ENCODE peak calls at places on chromosomes 11 and 22, in four cellular contexts. O, P, C and X are unnamed samples. For H3K4me1, the result is how much of the 10 kb centered on the place peaks cover.

GRCh38 chr22:30435674-30436126 is 10.1 kb downstream of the MTFP1 start:
- DNase-seq in O (peak), P (peak), C (peak), X (no peak)

GRCh38 chr11:79059171-79059570 is 381.7 kb downstream of the TENM4 start:
- DNase-seq in O (no peak), P (no peak), C (no peak), X (no peak)

GRCh38 chr11:102914238-102915043 is 39.7 kb upstream of the MMP12 start:
- DNase-seq in C (peak), O (peak), P (no peak), X (no peak)

GRCh38 chr11:8566613-8567210 is 27.3 kb downstream of the STK33 start:
- DNase-seq in O (peak), P (no peak), C (no peak), X (no peak)

GRCh38 chr11:64644348-64645242 is 53.6 kb downstream of the SLC22A12 start:
- DNase-seq in C (no peak), O (no peak), P (no peak), X (no peak)

GRCh38 chr11:118535261-118535660 is 4.3 kb downstream of the TMEM25 start:
- DNase-seq in O (no peak), P (no peak), C (no peak), X (no peak)

GRCh38 chr11:61507962-61508824 is at the start of gene LRRC10B:
- DNase-seq in C (peak), P (peak), O (no peak), X (no peak)

GRCh38 chr22:40721266-40721665 is 42.0 kb downstream of the MCHR1 start:
- DNase-seq in P (no peak), O (no peak), C (no peak), X (no peak)

GRCh38 chr22:22022255-22022840 is 39.8 kb upstream of the TOP3B start:
- DNase-seq in P (no peak), C (no peak), O (no peak), X (no peak)

GRCh38 chr22:40118979-40119378 is 58.7 kb upstream of the TNRC6B start:
- DNase-seq in C (no peak), O (no peak), P (peak), X (no peak)

GRCh38 chr11:15897211-15897960 is 459.0 kb downstream of the SOX6 start:
- DNase-seq in C (no peak), O (no peak), P (no peak), X (no peak)

GRCh38 chr11:75429902-75430691 is 2.9 kb downstream of the KLHL35 start:
- DNase-seq in C (peak), P (peak), O (peak), X (peak)

GRCh38 chr11:70671083-70671482 is 272.8 kb downstream of the CTTN start:
- DNase-seq in P (no peak), C (no peak), O (no peak), X (no peak)

GRCh38 chr11:11993814-11994213 is 14.6 kb downstream of the DKK3 start:
- DNase-seq in O (peak), C (no peak), P (no peak), X (no peak)

GRCh38 chr11:45754261-45754709 is 50.7 kb upstream of the SLC35C1 start:
- DNase-seq in O (no peak), C (peak), P (peak), X (no peak)

GRCh38 chr11:207213-208176 is at the start of the genes BET1L and RIC8A:
- DNase-seq in O (peak), C (peak), P (peak), X (peak)
- TF ChIP-seq POLR2A in O (peak), C (peak), P (peak), X (peak)

DNA sequence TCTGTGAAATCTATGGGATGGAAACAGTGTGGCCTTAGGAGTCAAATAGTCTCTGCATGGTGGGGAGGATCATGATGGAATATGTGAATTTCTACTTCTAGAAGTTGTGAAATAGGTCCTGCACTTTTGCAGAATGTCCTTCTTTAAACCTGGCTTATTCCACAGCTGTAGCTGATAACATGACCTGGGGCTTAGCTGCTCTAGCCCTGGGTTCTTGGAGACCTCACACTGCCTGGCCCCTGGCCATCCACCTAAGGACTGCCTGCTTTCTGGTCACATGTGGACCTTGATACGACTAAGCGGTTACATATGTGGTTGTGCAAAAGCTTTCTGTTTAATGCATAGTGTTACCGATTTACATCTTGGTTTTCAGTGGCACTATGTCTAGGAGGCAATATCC is 88.2 kb downstream of the SWAP70 start:
- DNase-seq in C (peak), P (no peak), O (no peak), X (no peak)
- H3K4me1 ChIP-seq in C (under half), P (under half), O (under half), X (under half)

DNA sequence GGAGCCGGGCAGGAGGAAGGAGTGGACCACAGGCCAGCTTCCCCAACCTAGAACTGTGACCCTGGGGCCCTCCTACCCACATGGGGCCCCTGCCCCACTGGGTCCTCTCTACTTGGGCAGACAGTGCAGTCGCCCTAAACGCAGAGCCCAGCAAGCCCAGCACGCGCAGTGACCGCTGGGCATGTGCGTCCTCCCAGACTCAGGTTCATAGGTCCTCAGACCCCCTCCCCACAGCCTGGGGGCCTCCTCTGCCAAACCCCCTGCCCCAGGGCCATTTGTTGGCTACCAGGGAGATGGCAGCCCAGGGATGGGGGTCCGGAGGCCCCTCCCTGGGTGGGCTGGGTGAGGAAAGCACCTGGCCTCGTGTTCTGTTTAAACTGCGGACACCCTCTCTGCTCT is 23.9 kb downstream of the RTN4R start:
- DNase-seq in O (no peak), C (no peak), P (no peak), X (no peak)
- TF ChIP-seq POLR2A in O (no peak), C (no peak), P (no peak), X (no peak)

GRCh38 chr11:19199037-19199436 is 2.7 kb downstream of the CSRP3 start:
- DNase-seq in O (no peak), P (no peak), C (no peak), X (no peak)
- H3K4me1 ChIP-seq in O (under half), P (under half), C (under half), X (under half)

DNA sequence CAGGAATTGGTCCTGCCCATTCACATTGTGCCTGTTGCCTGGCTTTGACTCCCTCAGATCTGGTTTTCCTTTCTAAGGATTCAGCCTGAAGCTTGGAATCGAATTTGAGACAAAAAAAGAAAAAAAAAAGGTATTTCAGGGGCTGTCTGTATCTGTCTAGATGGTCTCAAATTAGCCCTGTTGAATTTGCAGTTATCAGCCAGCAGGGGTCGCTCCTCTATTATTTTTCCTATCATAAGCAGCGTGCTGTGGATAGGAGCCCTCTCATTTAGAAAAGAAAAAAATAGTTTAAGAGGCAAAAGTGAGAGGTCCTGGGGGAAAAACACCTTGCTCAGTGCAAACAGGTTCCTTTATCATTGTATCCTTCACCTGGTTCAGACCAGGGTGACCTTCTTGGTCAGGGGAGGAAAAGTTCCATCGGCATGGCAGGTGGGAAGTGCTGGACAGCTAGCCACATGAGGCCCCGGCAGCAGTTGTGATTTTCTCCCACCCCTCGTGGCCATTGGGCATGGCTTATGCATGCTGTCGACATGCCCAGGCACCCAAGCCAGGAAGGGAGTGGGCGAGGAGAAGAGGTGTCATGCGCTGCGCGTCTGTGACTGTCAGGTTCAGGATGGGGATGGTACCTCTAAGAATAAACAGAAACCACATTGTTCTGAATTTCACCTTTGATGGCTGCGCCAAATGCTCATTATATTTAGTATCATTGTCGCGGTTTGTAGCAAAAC is 13.1 kb downstream of the OR5AK2 start:
- DNase-seq in P (no peak), O (peak), C (no peak), X (no peak)
- TF ChIP-seq POLR2A in P (no peak), O (no peak), C (no peak), X (no peak)

GRCh38 chr11:47499614-47500013 is 50.7 kb upstream of the RAPSN start:
- DNase-seq in C (no peak), P (no peak), O (no peak), X (no peak)

GRCh38 chr11:47499160-47499559 is 50.2 kb upstream of the RAPSN start:
- DNase-seq in O (peak), P (no peak), C (no peak), X (no peak)

GRCh38 chr11:47498149-47498548 is 49.2 kb upstream of the RAPSN start:
- DNase-seq in O (no peak), P (no peak), C (no peak), X (no peak)

GRCh38 chr11:47500121-47500520 is 51.2 kb upstream of the RAPSN start:
- DNase-seq in C (no peak), P (no peak), O (no peak), X (no peak)

DNA sequence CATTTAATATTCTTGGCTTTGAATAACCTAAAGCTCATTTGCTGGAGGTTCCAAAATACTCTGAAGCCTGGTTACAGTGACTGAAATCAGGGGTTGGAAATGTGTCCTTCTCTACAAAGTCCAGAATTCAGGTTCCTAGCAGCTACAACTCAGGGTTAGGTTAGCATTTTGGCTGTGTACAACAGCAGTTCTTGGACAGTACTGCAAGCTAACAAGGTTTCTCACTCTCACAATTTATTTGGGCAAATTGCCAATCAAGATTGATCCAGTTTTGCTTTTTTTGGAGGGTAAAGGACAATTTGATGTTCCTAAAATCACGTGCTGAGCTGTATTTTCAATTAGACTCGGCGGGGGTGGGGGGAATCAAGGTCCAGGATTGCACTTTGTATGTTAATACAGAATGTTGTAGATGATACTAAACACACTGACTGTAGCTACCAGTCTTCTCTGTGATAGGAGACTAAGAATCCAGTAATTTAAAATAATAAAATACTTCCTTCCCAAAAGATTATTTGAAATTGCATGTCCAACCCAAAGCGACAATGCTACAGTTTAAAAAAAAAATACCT is 49.7 kb upstream of the RAPSN start:
- DNase-seq in O (peak), C (no peak), P (no peak), X (no peak)
- H3K4me1 ChIP-seq in O (under half), C (under half), P (under half), X (under half)

DNA sequence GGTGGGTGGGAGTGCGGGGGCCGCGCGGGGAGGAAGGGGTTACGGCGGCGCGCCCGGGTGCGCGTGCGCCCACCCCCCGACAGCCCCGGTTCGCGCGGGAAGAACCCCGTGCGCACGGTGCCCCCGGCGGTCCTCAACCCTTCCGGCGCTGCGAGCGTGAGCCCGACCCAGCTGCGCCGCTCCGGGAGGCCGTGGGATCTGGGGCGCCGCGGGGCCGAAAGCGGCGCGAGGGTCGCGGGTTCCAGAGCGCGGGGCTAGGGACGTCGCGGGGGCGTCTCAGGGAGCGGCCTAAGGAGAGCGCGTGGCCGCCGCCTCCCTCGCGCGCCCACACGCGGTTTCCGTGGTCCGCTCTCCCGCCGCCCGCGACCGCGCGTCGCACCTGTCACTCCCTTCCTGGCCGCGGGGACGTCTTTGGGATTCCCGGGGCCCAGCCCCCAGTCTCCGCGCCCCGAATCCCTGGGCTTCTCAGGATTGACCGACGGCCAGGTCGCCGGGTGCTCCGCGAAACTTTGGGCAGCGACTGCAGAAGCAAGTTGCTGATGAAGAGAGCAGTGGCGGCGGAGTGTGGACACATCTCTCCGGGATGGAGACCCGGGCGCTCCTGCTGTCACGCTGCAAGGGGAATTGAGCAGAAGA is 582 bp downstream of the SREBF2 start:
- DNase-seq in C (peak), O (peak), P (peak), X (peak)
- TF ChIP-seq POLR2A in C (no peak), O (no peak), P (no peak), X (no peak)